ENCODE peak calls at places on chromosome 18, in ten cellular contexts. One of them, this sample, is unnamed.

GRCh38 chr18:33817096-33817495 is 239.1 kb downstream of the ASXL3 start:
- DNase-seq in retinal pigment epithelial cell: no peak
- DNase-seq in HepG2: no peak
- DNase-seq in H1: no peak
- DNase-seq in GM23338: no peak
- DNase-seq in cardiac fibroblast: no peak
- DNase-seq in IMR-90: peak
- DNase-seq in breast epithelium: no peak
- DNase-seq in body of pancreas: no peak
- DNase-seq in ovary: no peak
- DNase-seq in this sample: no peak

GRCh38 chr18:73752546-73752945 is 395.1 kb downstream of the FBXO15 start:
- DNase-seq in retinal pigment epithelial cell: no peak
- DNase-seq in HepG2: no peak
- DNase-seq in H1: no peak
- DNase-seq in GM23338: no peak
- DNase-seq in cardiac fibroblast: peak
- DNase-seq in IMR-90: peak
- DNase-seq in breast epithelium: no peak
- DNase-seq in body of pancreas: no peak
- DNase-seq in ovary: no peak
- DNase-seq in this sample: no peak

GRCh38 chr18:62334110-62334509 is 9.0 kb downstream of the TNFRSF11A start:
- DNase-seq in retinal pigment epithelial cell: peak
- DNase-seq in HepG2: no peak
- DNase-seq in H1: peak
- DNase-seq in GM23338: no peak
- DNase-seq in cardiac fibroblast: peak
- DNase-seq in IMR-90: peak
- DNase-seq in breast epithelium: no peak
- DNase-seq in body of pancreas: no peak
- DNase-seq in ovary: no peak
- DNase-seq in this sample: no peak

GRCh38 chr18:50986360-50987087 is 18.7 kb downstream of the ELAC1 start:
- DNase-seq in retinal pigment epithelial cell: no peak
- DNase-seq in HepG2: no peak
- DNase-seq in H1: no peak
- DNase-seq in GM23338: no peak
- DNase-seq in cardiac fibroblast: no peak
- DNase-seq in IMR-90: peak
- DNase-seq in breast epithelium: no peak
- DNase-seq in body of pancreas: no peak
- DNase-seq in ovary: no peak
- DNase-seq in this sample: no peak

GRCh38 chr18:26868968-26869586 is 3.6 kb upstream of the AQP4 start:
- DNase-seq in retinal pigment epithelial cell: no peak
- DNase-seq in HepG2: no peak
- DNase-seq in H1: no peak
- DNase-seq in GM23338: no peak
- DNase-seq in cardiac fibroblast: peak
- DNase-seq in IMR-90: no peak
- DNase-seq in breast epithelium: no peak
- DNase-seq in body of pancreas: no peak
- DNase-seq in ovary: peak
- DNase-seq in this sample: no peak

GRCh38 chr18:3647636-3648035 is 197.7 kb downstream of the TGIF1 start:
- DNase-seq in retinal pigment epithelial cell: no peak
- DNase-seq in HepG2: no peak
- DNase-seq in H1: no peak
- DNase-seq in GM23338: no peak
- DNase-seq in cardiac fibroblast: no peak
- DNase-seq in IMR-90: no peak
- DNase-seq in breast epithelium: no peak
- DNase-seq in body of pancreas: no peak
- DNase-seq in ovary: no peak
- DNase-seq in this sample: no peak

GRCh38 chr18:13889661-13890060 is 25.7 kb downstream of the MC2R start:
- DNase-seq in retinal pigment epithelial cell: peak
- DNase-seq in HepG2: peak
- DNase-seq in H1: no peak
- DNase-seq in GM23338: no peak
- DNase-seq in cardiac fibroblast: no peak
- DNase-seq in IMR-90: no peak
- DNase-seq in breast epithelium: no peak
- DNase-seq in body of pancreas: no peak
- DNase-seq in ovary: no peak
- DNase-seq in this sample: no peak

GRCh38 chr18:2979871-2980606 is 32.9 kb downstream of the LPIN2 start:
- DNase-seq in retinal pigment epithelial cell: no peak
- DNase-seq in HepG2: no peak
- DNase-seq in H1: no peak
- DNase-seq in GM23338: no peak
- DNase-seq in cardiac fibroblast: peak
- DNase-seq in IMR-90: no peak
- DNase-seq in breast epithelium: no peak
- DNase-seq in body of pancreas: no peak
- DNase-seq in ovary: no peak
- DNase-seq in this sample: no peak

GRCh38 chr18:62200121-62200914 is 13.3 kb downstream of the RELCH start:
- DNase-seq in retinal pigment epithelial cell: no peak
- DNase-seq in HepG2: no peak
- DNase-seq in H1: no peak
- DNase-seq in GM23338: no peak
- DNase-seq in cardiac fibroblast: peak
- DNase-seq in IMR-90: peak
- DNase-seq in breast epithelium: no peak
- DNase-seq in body of pancreas: no peak
- DNase-seq in ovary: no peak
- DNase-seq in this sample: no peak

GRCh38 chr18:39796413-39796812 is 2158.6 kb upstream of the PIK3C3 start:
- DNase-seq in retinal pigment epithelial cell: no peak
- DNase-seq in HepG2: peak
- DNase-seq in H1: no peak
- DNase-seq in GM23338: no peak
- DNase-seq in cardiac fibroblast: peak
- DNase-seq in IMR-90: no peak
- DNase-seq in breast epithelium: no peak
- DNase-seq in body of pancreas: no peak
- DNase-seq in ovary: no peak
- DNase-seq in this sample: no peak

GRCh38 chr18:13377496-13377895 is 158.9 kb downstream of the LDLRAD4 start:
- DNase-seq in retinal pigment epithelial cell: no peak
- DNase-seq in HepG2: no peak
- DNase-seq in H1: no peak
- DNase-seq in GM23338: no peak
- DNase-seq in cardiac fibroblast: no peak
- DNase-seq in IMR-90: peak
- DNase-seq in breast epithelium: no peak
- DNase-seq in body of pancreas: no peak
- DNase-seq in ovary: no peak
- DNase-seq in this sample: no peak

GRCh38 chr18:22398464-22398863 is 19.3 kb downstream of the CTAGE1 start:
- DNase-seq in retinal pigment epithelial cell: no peak
- DNase-seq in HepG2: no peak
- DNase-seq in H1: no peak
- DNase-seq in GM23338: peak
- DNase-seq in cardiac fibroblast: peak
- DNase-seq in IMR-90: no peak
- DNase-seq in breast epithelium: no peak
- DNase-seq in body of pancreas: no peak
- DNase-seq in ovary: no peak
- DNase-seq in this sample: no peak

GRCh38 chr18:4586729-4587128 is 131.6 kb upstream of the DLGAP1 start:
- DNase-seq in retinal pigment epithelial cell: no peak
- DNase-seq in HepG2: no peak
- DNase-seq in H1: no peak
- DNase-seq in GM23338: no peak
- DNase-seq in cardiac fibroblast: no peak
- DNase-seq in IMR-90: no peak
- DNase-seq in breast epithelium: no peak
- DNase-seq in body of pancreas: no peak
- DNase-seq in ovary: no peak
- DNase-seq in this sample: no peak

GRCh38 chr18:23609390-23610008 is 23.2 kb upstream of the NPC1 start:
- DNase-seq in retinal pigment epithelial cell: no peak
- DNase-seq in HepG2: no peak
- DNase-seq in H1: no peak
- DNase-seq in GM23338: no peak
- DNase-seq in cardiac fibroblast: no peak
- DNase-seq in IMR-90: no peak
- DNase-seq in breast epithelium: no peak
- DNase-seq in body of pancreas: no peak
- DNase-seq in ovary: no peak
- DNase-seq in this sample: no peak

GRCh38 chr18:3596324-3597158 is 146.6 kb downstream of the TGIF1 start:
- DNase-seq in retinal pigment epithelial cell: no peak
- DNase-seq in HepG2: peak
- DNase-seq in H1: no peak
- DNase-seq in GM23338: no peak
- DNase-seq in cardiac fibroblast: peak
- DNase-seq in IMR-90: peak
- DNase-seq in breast epithelium: peak
- DNase-seq in body of pancreas: peak
- DNase-seq in ovary: peak
- DNase-seq in this sample: no peak

GRCh38 chr18:22504665-22505064 is 87.0 kb upstream of the CTAGE1 start:
- DNase-seq in retinal pigment epithelial cell: no peak
- DNase-seq in HepG2: no peak
- DNase-seq in H1: no peak
- DNase-seq in GM23338: no peak
- DNase-seq in cardiac fibroblast: no peak
- DNase-seq in IMR-90: peak
- DNase-seq in breast epithelium: no peak
- DNase-seq in body of pancreas: no peak
- DNase-seq in ovary: no peak
- DNase-seq in this sample: no peak

GRCh38 chr18:78770149-78771139 is 209.2 kb upstream of the SALL3 start:
- DNase-seq in retinal pigment epithelial cell: no peak
- DNase-seq in HepG2: no peak
- DNase-seq in H1: no peak
- DNase-seq in GM23338: peak
- DNase-seq in cardiac fibroblast: no peak
- DNase-seq in IMR-90: no peak
- DNase-seq in breast epithelium: peak
- DNase-seq in body of pancreas: no peak
- DNase-seq in ovary: no peak
- DNase-seq in this sample: no peak

GRCh38 chr18:62301322-62301721 is 23.8 kb upstream of the TNFRSF11A start:
- DNase-seq in retinal pigment epithelial cell: no peak
- DNase-seq in HepG2: peak
- DNase-seq in H1: no peak
- DNase-seq in GM23338: no peak
- DNase-seq in cardiac fibroblast: no peak
- DNase-seq in IMR-90: no peak
- DNase-seq in breast epithelium: no peak
- DNase-seq in body of pancreas: no peak
- DNase-seq in ovary: no peak
- DNase-seq in this sample: no peak

DNA sequence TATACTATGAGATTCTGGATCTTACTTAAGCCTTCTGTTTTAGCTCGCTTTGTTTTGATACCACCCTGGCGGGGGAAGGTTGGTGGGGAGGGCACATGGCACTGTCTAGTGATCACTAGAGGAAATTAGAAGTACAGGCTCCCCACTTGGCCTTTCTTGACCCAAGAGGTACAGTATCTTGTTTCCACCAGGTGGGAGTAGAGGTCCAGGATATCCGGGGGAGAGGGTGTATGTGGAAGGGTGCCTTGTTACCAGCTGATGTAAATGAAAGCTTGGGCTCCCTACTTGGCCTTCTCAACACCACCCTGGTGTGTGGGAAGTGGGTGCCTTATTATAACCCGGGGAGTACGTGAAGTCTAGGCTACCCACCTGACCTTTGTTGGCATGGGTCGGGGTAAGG is 7.5 kb downstream of the GALNT1 start:
- DNase-seq in retinal pigment epithelial cell: no peak
- DNase-seq in HepG2: peak
- DNase-seq in H1: peak
- DNase-seq in GM23338: peak
- DNase-seq in cardiac fibroblast: no peak
- DNase-seq in IMR-90: no peak
- DNase-seq in breast epithelium: no peak
- DNase-seq in body of pancreas: no peak
- DNase-seq in ovary: no peak
- DNase-seq in this sample: no peak
- TF ChIP-seq CTCF in retinal pigment epithelial cell: no peak
- TF ChIP-seq CTCF in HepG2: peak
- TF ChIP-seq CTCF in H1: peak
- TF ChIP-seq CTCF in GM23338: peak
- TF ChIP-seq CTCF in cardiac fibroblast: peak
- TF ChIP-seq CTCF in IMR-90: no peak
- TF ChIP-seq CTCF in breast epithelium: no peak
- TF ChIP-seq CTCF in body of pancreas: no peak
- TF ChIP-seq CTCF in ovary: no peak
- TF ChIP-seq CTCF in this sample: no peak

GRCh38 chr18:79924814-79925655 is 26.4 kb downstream of the SLC66A2 start:
- DNase-seq in retinal pigment epithelial cell: peak
- DNase-seq in HepG2: no peak
- DNase-seq in H1: peak
- DNase-seq in GM23338: no peak
- DNase-seq in cardiac fibroblast: no peak
- DNase-seq in IMR-90: no peak
- DNase-seq in breast epithelium: peak
- DNase-seq in body of pancreas: peak
- DNase-seq in ovary: peak
- DNase-seq in this sample: no peak
- TF ChIP-seq CTCF in retinal pigment epithelial cell: peak
- TF ChIP-seq CTCF in HepG2: no peak
- TF ChIP-seq CTCF in H1: no peak
- TF ChIP-seq CTCF in GM23338: no peak
- TF ChIP-seq CTCF in cardiac fibroblast: no peak
- TF ChIP-seq CTCF in IMR-90: no peak
- TF ChIP-seq CTCF in breast epithelium: no peak
- TF ChIP-seq CTCF in body of pancreas: peak
- TF ChIP-seq CTCF in ovary: no peak
- TF ChIP-seq CTCF in this sample: no peak

DNA sequence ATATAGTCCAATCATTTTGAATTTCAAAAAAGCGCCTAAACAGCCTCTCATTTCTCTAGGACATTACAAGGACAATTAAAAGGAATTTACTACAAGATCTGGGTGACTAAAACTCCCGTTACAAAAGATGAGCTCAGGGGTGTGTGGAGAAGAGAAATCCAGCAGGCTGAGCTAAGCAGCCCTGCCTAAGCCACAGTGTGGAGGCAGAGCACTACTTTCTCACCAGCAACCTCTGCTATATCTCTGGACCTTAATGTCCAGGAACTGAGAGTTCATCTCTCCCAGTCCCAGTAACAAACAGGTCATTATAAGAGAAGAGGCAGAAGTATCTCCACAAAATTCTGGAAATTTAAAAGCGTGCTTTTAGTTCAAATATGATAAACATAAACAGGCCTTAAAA is 18.9 kb upstream of the ANKRD62 start:
- DNase-seq in retinal pigment epithelial cell: no peak
- DNase-seq in HepG2: no peak
- DNase-seq in H1: no peak
- DNase-seq in GM23338: no peak
- DNase-seq in cardiac fibroblast: peak
- DNase-seq in IMR-90: no peak
- DNase-seq in breast epithelium: no peak
- DNase-seq in body of pancreas: no peak
- DNase-seq in ovary: no peak
- DNase-seq in this sample: no peak
- TF ChIP-seq CTCF in retinal pigment epithelial cell: peak
- TF ChIP-seq CTCF in HepG2: peak
- TF ChIP-seq CTCF in H1: no peak
- TF ChIP-seq CTCF in GM23338: no peak
- TF ChIP-seq CTCF in cardiac fibroblast: no peak
- TF ChIP-seq CTCF in IMR-90: no peak
- TF ChIP-seq CTCF in breast epithelium: no peak
- TF ChIP-seq CTCF in body of pancreas: no peak
- TF ChIP-seq CTCF in ovary: no peak
- TF ChIP-seq CTCF in this sample: no peak

GRCh38 chr18:63890950-63891304 is 3.4 kb downstream of the SERPINB2 start:
- DNase-seq in retinal pigment epithelial cell: no peak
- DNase-seq in HepG2: peak
- DNase-seq in H1: no peak
- DNase-seq in GM23338: no peak
- DNase-seq in cardiac fibroblast: peak
- DNase-seq in IMR-90: peak
- DNase-seq in breast epithelium: no peak
- DNase-seq in body of pancreas: no peak
- DNase-seq in ovary: no peak
- DNase-seq in this sample: no peak
- TF ChIP-seq CTCF in retinal pigment epithelial cell: peak
- TF ChIP-seq CTCF in HepG2: peak
- TF ChIP-seq CTCF in H1: no peak
- TF ChIP-seq CTCF in GM23338: peak
- TF ChIP-seq CTCF in cardiac fibroblast: no peak
- TF ChIP-seq CTCF in IMR-90: peak
- TF ChIP-seq CTCF in breast epithelium: no peak
- TF ChIP-seq CTCF in body of pancreas: no peak
- TF ChIP-seq CTCF in ovary: no peak
- TF ChIP-seq CTCF in this sample: no peak